ENCODE peak calls at places on chromosome 15, in six cellular contexts. E is T1000; R is stimulated activated naive CD4-positive, alpha-beta T cell; O is kidney glomerular epithelial cell; W is activated CD4-positive, alpha-beta T cell treated with anti-CD3 and anti-CD28 coated beads for 36 hours; V is C1 segment of cervical spinal cord. S is an unnamed sample.

GRCh38 chr15:31235298-31236183 is 91.1 kb upstream of the KLF13 start:
- DNase-seq in E (no peak), R (no peak), O (no peak), W (no peak), V (no peak), S (no peak)

GRCh38 chr15:26561130-26561529 is 211.7 kb downstream of the GABRB3 start:
- DNase-seq in E (no peak), R (no peak), O (no peak), W (no peak), V (no peak), S (no peak)

GRCh38 chr15:29348308-29348914 is 78.8 kb upstream of the NSMCE3 start:
- DNase-seq in E (no peak), R (no peak), O (peak), W (no peak), V (no peak), S (no peak)

GRCh38 chr15:57094594-57095257 is 176.3 kb downstream of the TCF12 start:
- DNase-seq in E (no peak), R (no peak), O (no peak), W (no peak), V (no peak), S (no peak)

GRCh38 chr15:100602822-100603393 is 519 bp downstream of the ASB7 start:
- DNase-seq in E (no peak), R (peak), O (peak), W (peak), V (no peak), S (no peak)

GRCh38 chr15:25544076-25544475 is 105.3 kb upstream of the UBE3A start:
- DNase-seq in E (no peak), R (no peak), O (no peak), W (no peak), V (no peak), S (no peak)

GRCh38 chr15:92954578-92954977 is 54.5 kb downstream of the CHD2 start:
- DNase-seq in E (no peak), R (no peak), O (no peak), W (peak), V (no peak), S (no peak)

GRCh38 chr15:90982135-90982534 is 12.2 kb downstream of the PRC1 start:
- DNase-seq in E (no peak), R (no peak), O (no peak), W (no peak), V (no peak), S (no peak)

GRCh38 chr15:75065467-75065850 is 42.1 kb downstream of the PPCDC start:
- DNase-seq in E (no peak), R (no peak), O (peak), W (no peak), V (no peak), S (no peak)

GRCh38 chr15:95259965-95260364 is 1028.6 kb downstream of the MCTP2 start:
- DNase-seq in E (no peak), R (no peak), O (no peak), W (no peak), V (no peak), S (no peak)

GRCh38 chr15:52780172-52780980 is 9.8 kb downstream of the ONECUT1 start:
- DNase-seq in E (peak), R (peak), O (peak), W (peak), V (no peak), S (no peak)

GRCh38 chr15:49270541-49271421 is 100.7 kb downstream of the GALK2 start:
- DNase-seq in E (no peak), R (no peak), O (no peak), W (no peak), V (no peak), S (no peak)

GRCh38 chr15:97683816-97684215 is 276.7 kb upstream of the ARRDC4 start:
- DNase-seq in E (no peak), R (no peak), O (no peak), W (no peak), V (no peak), S (no peak)

GRCh38 chr15:72851586-72851985 is 68.0 kb upstream of the ADPGK start:
- DNase-seq in E (no peak), R (no peak), O (no peak), W (no peak), V (no peak), S (no peak)

GRCh38 chr15:27399236-27399635 is 428.3 kb downstream of the GABRG3 start:
- DNase-seq in E (no peak), R (no peak), O (no peak), W (no peak), V (no peak), S (no peak)

GRCh38 chr15:59918994-59919951 is 84.8 kb upstream of the FOXB1 start:
- DNase-seq in E (peak), R (peak), O (peak), W (peak), V (no peak), S (no peak)

GRCh38 chr15:63481105-63481810 is 23.1 kb upstream of the USP3 start:
- DNase-seq in E (no peak), R (no peak), O (peak), W (peak), V (no peak), S (no peak)

GRCh38 chr15:75673426-75674247 is 25.9 kb downstream of the SNX33 start:
- DNase-seq in E (peak), R (no peak), O (peak), W (no peak), V (no peak), S (no peak)

GRCh38 chr15:57306305-57306943 is 69.9 kb upstream of the CGNL1 start:
- DNase-seq in E (peak), R (peak), O (peak), W (peak), V (peak), S (peak)

GRCh38 chr15:39642011-39642640 is 61.2 kb downstream of the THBS1 start:
- DNase-seq in E (no peak), R (no peak), O (peak), W (no peak), V (no peak), S (no peak)

GRCh38 chr15:59751552-59752413 is 62.7 kb upstream of the BNIP2 start:
- DNase-seq in E (no peak), R (peak), O (no peak), W (no peak), V (no peak), S (no peak)

GRCh38 chr15:52050416-52050815 is 31.4 kb downstream of the MAPK6 start:
- DNase-seq in E (no peak), R (no peak), O (no peak), W (no peak), V (no peak), S (no peak)

GRCh38 chr15:92807971-92808571 is 92.1 kb upstream of the CHD2 start:
- DNase-seq in E (no peak), R (no peak), O (no peak), W (peak), V (no peak), S (no peak)

GRCh38 chr15:52834379-52834778 is 44.2 kb upstream of the ONECUT1 start:
- DNase-seq in E (no peak), R (no peak), O (no peak), W (no peak), V (no peak), S (no peak)

GRCh38 chr15:28890711-28891495 is 5.1 kb downstream of the APBA2 start:
- DNase-seq in E (no peak), R (peak), O (no peak), W (peak), V (no peak), S (no peak)

GRCh38 chr15:70281811-70282307 is 184.1 kb upstream of the TLE3 start:
- DNase-seq in E (no peak), R (no peak), O (peak), W (peak), V (no peak), S (no peak)

GRCh38 chr15:73048624-73049295 is 3.5 kb upstream of the NEO1 start:
- DNase-seq in E (no peak), R (no peak), O (no peak), W (no peak), V (no peak), S (no peak)

GRCh38 chr15:55789066-55789660 is 46.2 kb upstream of the PRTG start:
- DNase-seq in E (no peak), R (no peak), O (no peak), W (peak), V (no peak), S (peak)

GRCh38 chr15:72227720-72228119 is 3.3 kb downstream of the PKM start:
- DNase-seq in E (no peak), R (no peak), O (no peak), W (peak), V (no peak), S (no peak)

GRCh38 chr15:72237286-72238224 is 6.6 kb upstream of the PKM start:
- DNase-seq in E (peak), R (no peak), O (peak), W (peak), V (no peak), S (peak)

GRCh38 chr15:96349933-96350292 is 19.4 kb downstream of the NR2F2 start:
- DNase-seq in E (no peak), R (no peak), O (no peak), W (no peak), V (no peak), S (no peak)

GRCh38 chr15:97893988-97894387 is 66.5 kb upstream of the ARRDC4 start:
- DNase-seq in E (no peak), R (no peak), O (no peak), W (no peak), V (no peak), S (no peak)

GRCh38 chr15:56805466-56806146 is 72.3 kb upstream of the ZNF280D start:
- DNase-seq in E (no peak), R (no peak), O (peak), W (peak), V (no peak), S (no peak)

GRCh38 chr15:99426431-99427105 is 139.2 kb upstream of the MEF2A start:
- DNase-seq in E (no peak), R (no peak), O (no peak), W (peak), V (no peak), S (no peak)

GRCh38 chr15:43998607-43999006 is 171.8 kb downstream of the WDR76 start:
- DNase-seq in E (no peak), R (no peak), O (peak), W (no peak), V (no peak), S (no peak)

GRCh38 chr15:71800835-71801745 is 9.3 kb upstream of the NR2E3 start:
- DNase-seq in E (peak), R (peak), O (peak), W (peak), V (no peak), S (no peak)

GRCh38 chr15:90667063-90667754 is 49.9 kb upstream of the BLM start:
- DNase-seq in E (no peak), R (no peak), O (no peak), W (no peak), V (no peak), S (no peak)